ENCODE peak calls at places on chromosomes 3 and 15, in five cellular contexts. K is activated CD8-positive, alpha-beta T cell treated with anti-CD3 and anti-CD28 coated beads, Interleukin-2, amount 10 ng/mL, durations not matched to agents 7 days and 5 days; D is lower lobe of right lung; Y is hepatic stellate cell; P is stimulated activated CD4-positive, alpha-beta T cell treated with anti-CD3 and anti-CD28 coated beads, Interleukin-1b, Interleukin-23, amount 100 ng/mL, for 1 hour. S is an unnamed sample.

GRCh38 chr15:52783191-52783829 is 6.8 kb downstream of the ONECUT1 start:
- DNase-seq in K (no peak), D (no peak), Y (no peak), P (no peak), S (no peak)

GRCh38 chr3:52236424-52236886 is 2.5 kb downstream of the TWF2 start:
- DNase-seq in K (no peak), D (peak), Y (no peak), P (no peak), S (peak)

GRCh38 chr15:94335616-94336015 is 104.3 kb downstream of the MCTP2 start:
- DNase-seq in K (no peak), D (no peak), Y (peak), P (no peak), S (no peak)

GRCh38 chr3:135513106-135514063 is 452.1 kb upstream of the PPP2R3A start:
- DNase-seq in K (no peak), D (no peak), Y (no peak), P (no peak), S (no peak)

GRCh38 chr15:87154771-87155170 is 1075.1 kb downstream of the AGBL1 start:
- DNase-seq in K (no peak), D (no peak), Y (no peak), P (no peak), S (no peak)

GRCh38 chr15:74783808-74784175 is 1.9 kb downstream of the CSK start:
- DNase-seq in K (no peak), D (no peak), Y (no peak), P (no peak), S (no peak)

GRCh38 chr3:72738752-72739520 is 109.3 kb downstream of the SHQ1 start:
- DNase-seq in K (peak), D (peak), Y (peak), P (peak), S (no peak)

GRCh38 chr15:40594429-40594836 is 384 bp downstream of the KNL1 start:
- DNase-seq in K (no peak), D (peak), Y (peak), P (no peak), S (peak)

GRCh38 chr15:75943246-75943645 is 39.6 kb downstream of the FBXO22 start:
- DNase-seq in K (no peak), D (no peak), Y (no peak), P (no peak), S (no peak)

GRCh38 chr15:56524915-56525314 is 60.0 kb upstream of the MNS1 start:
- DNase-seq in K (no peak), D (no peak), Y (no peak), P (no peak), S (no peak)

GRCh38 chr3:161274691-161275298 is 53.7 kb downstream of the NMD3 start:
- DNase-seq in K (peak), D (no peak), Y (peak), P (no peak), S (no peak)

GRCh38 chr3:133488785-133489367 is 84.6 kb upstream of the CDV3 start:
- DNase-seq in K (no peak), D (no peak), Y (peak), P (no peak), S (no peak)

GRCh38 chr3:30596161-30596560 is 10.2 kb upstream of the TGFBR2 start:
- DNase-seq in K (no peak), D (no peak), Y (no peak), P (no peak), S (no peak)

GRCh38 chr3:125353659-125354058 is 21.5 kb downstream of the ZNF148 start:
- DNase-seq in K (no peak), D (no peak), Y (no peak), P (no peak), S (no peak)

GRCh38 chr3:4517095-4517494 is 23.9 kb downstream of the ITPR1 start:
- DNase-seq in K (no peak), D (no peak), Y (no peak), P (no peak), S (no peak)

GRCh38 chr15:59255647-59256380 is 49.2 kb downstream of the LDHAL6B start:
- DNase-seq in K (peak), D (no peak), Y (no peak), P (no peak), S (no peak)

GRCh38 chr3:40477671-40478070 is 749 bp downstream of the ZNF619 start:
- DNase-seq in K (no peak), D (no peak), Y (peak), P (no peak), S (no peak)